ENCODE peak calls at places on chromosomes 13 and 19, in eight cellular contexts. O, G, U, L, E, Y, S and H are unnamed samples.

GRCh38 chr13:75365724-75366173 is 116.2 kb downstream of the TBC1D4 start:
- DNase-seq in E (peak; percentile 69), L (peak; percentile 17), G (no peak), O (no peak), Y (peak; percentile 72), S (no peak), U (peak; percentile 46), H (no peak)

GRCh38 chr19:12365094-12365371 is 450 bp downstream of the ZNF442 start:
- DNase-seq in G (peak; percentile 46), U (peak; percentile 42), E (peak; percentile 26), O (no peak), S (no peak), Y (peak; percentile 24), L (no peak), H (no peak)

GRCh38 chr13:21913010-21913409 is 242.1 kb downstream of the FGF9 start:
- DNase-seq in G (no peak), U (no peak), E (no peak), Y (no peak), S (no peak), L (no peak), O (no peak), H (no peak)

GRCh38 chr13:59677966-59678814 is 485.5 kb downstream of the DIAPH3 start:
- DNase-seq in E (peak; percentile 57), O (no peak), G (peak; percentile 33), Y (peak; percentile 87), U (peak; percentile 82), S (no peak), L (peak; percentile 22), H (no peak)

GRCh38 chr13:102401755-102402154 is at the start of gene FGF14:
- DNase-seq in Y (no peak), O (no peak), L (no peak), S (no peak), U (no peak), G (no peak), E (no peak), H (no peak)

GRCh38 chr13:106033634-106034033 is 501.8 kb downstream of the EFNB2 start:
- DNase-seq in L (no peak), E (peak; percentile 85), S (no peak), G (no peak), Y (peak; percentile 89), O (no peak), U (peak; percentile 81), H (no peak)

GRCh38 chr19:3576696-3577443 is 4.1 kb downstream of the HMG20B start:
- DNase-seq in E (peak; percentile 70), L (no peak), G (peak; percentile 89), S (no peak), Y (peak; percentile 69), U (peak; percentile 79), O (peak; percentile 62), H (no peak)

GRCh38 chr13:94114166-94114565 is 365.3 kb downstream of the DCT start:
- DNase-seq in U (no peak), L (no peak), S (no peak), E (no peak), G (no peak), O (no peak), Y (no peak), H (no peak)

GRCh38 chr13:91572944-91573535 is 174.6 kb downstream of the GPC5 start:
- DNase-seq in L (no peak), Y (no peak), O (no peak), E (no peak), S (no peak), G (no peak), U (no peak), H (no peak)

GRCh38 chr19:5032101-5032967 is 63.4 kb downstream of the KDM4B start:
- DNase-seq in G (no peak), L (no peak), O (peak; percentile 54), E (no peak), S (no peak), U (no peak), Y (no peak), H (no peak)

GRCh38 chr13:77031869-77032268 is 4.9 kb upstream of the FBXL3 start:
- DNase-seq in Y (no peak), E (no peak), L (no peak), G (no peak), O (no peak), U (no peak), S (no peak), H (no peak)

GRCh38 chr13:80361883-80362327 is 21.0 kb upstream of the SPRY2 start:
- DNase-seq in Y (no peak), O (no peak), E (no peak), L (peak; percentile 6), U (no peak), G (no peak), S (no peak), H (no peak)

GRCh38 chr19:29442094-29442493 is 83.7 kb upstream of the VSTM2B start:
- DNase-seq in O (no peak), U (no peak), L (no peak), Y (no peak), S (no peak), E (no peak), G (no peak), H (no peak)

GRCh38 chr13:49444517-49445395 is 682 bp downstream of the SETDB2 start:
- DNase-seq in L (peak; percentile 86), U (peak; percentile 63), S (no peak), E (peak; percentile 88), G (no peak), Y (peak; percentile 67), O (no peak), H (no peak)

GRCh38 chr13:51937320-51938290 is 73.6 kb downstream of the ATP7B start:
- DNase-seq in G (no peak), O (no peak), Y (no peak), U (no peak), S (no peak), E (no peak), L (no peak), H (no peak)

DNA sequence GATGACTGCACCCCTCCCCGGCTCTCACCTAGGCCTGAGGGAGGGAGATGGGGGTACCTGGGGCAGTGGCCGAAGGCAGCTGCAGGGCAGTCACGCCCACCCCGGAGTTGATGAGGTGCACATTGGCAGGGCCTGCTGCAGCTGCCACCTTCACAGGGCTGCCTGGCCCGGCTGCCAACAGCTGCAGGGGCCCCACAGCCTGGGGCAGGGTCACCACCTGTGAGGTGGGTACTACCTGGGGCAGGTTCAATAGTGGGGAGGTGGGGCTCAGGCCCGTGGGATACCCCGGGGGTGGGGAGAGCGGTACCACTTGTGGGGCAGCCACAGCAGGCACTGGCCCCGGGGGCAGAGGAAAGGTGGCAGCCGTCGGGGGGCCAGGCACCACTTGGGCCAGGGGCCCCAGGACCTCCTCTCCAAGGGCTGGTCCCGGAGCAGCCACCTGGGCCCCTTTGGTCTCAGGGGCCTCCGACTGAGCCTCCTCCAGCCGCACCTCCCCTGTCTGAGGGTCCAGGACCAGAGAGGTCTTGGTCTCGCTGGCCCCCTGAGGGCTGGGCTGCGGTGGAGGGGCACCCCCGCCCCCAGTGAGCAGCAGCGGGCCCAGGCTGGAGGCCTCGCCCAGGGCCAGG is 2.6 kb downstream of the SIX5 start:
- DNase-seq in G (no peak), L (no peak), O (no peak), E (no peak), S (no peak), Y (no peak), U (no peak), H (no peak)
- H3K4me3 ChIP-seq in G (no peak overlapping the region), L (no peak overlapping the region), O (peak overlapping the region; percentile 85), E (peak overlapping the region; percentile 91), S (peak overlapping the region; percentile 98), Y (peak overlapping the region; percentile 84), U (peak overlapping the region; percentile 79), H (peak overlapping the region; percentile 78)

DNA sequence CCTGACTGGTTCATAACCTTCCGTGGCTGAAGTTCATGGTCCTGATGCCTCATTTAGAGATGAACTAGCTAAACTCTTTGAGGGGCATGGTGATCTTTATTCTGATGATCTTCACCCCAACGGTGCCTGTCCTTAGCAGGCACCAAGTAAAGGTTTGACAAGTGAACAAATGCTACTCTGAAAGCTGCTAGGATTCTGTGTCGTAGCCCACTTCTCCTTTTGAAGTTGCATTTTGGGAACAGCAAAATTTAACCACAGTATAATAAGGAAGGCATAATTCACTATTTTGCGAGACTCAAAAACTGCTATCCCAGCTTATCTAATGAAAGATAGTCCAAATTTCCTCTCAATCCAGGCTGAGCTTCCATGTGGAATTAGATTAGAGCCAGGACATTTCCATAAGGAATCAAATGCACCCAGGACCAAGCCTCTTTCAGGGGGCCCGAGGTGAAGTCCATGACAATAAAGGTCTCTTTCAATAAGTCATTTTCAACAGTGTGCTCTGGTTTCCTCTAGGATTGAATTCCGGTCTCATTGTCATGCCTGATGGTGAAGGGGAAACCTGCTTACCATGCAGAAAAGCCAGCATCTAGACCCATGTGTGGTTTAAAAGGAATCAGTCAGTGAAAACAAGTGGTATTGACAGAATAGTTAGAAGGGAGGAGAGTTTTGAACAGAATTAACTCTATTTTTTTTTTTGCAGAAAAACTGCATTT is 23.1 kb downstream of the SIAH3 start:
- DNase-seq in O (no peak), S (no peak), E (no peak), L (no peak), U (no peak), Y (no peak), G (no peak), H (no peak)
- H3K4me3 ChIP-seq in O (no peak overlapping the region), S (no peak overlapping the region), E (no peak overlapping the region), L (no peak overlapping the region), U (no peak overlapping the region), Y (no peak overlapping the region), G (no peak overlapping the region), H (no peak overlapping the region)

DNA sequence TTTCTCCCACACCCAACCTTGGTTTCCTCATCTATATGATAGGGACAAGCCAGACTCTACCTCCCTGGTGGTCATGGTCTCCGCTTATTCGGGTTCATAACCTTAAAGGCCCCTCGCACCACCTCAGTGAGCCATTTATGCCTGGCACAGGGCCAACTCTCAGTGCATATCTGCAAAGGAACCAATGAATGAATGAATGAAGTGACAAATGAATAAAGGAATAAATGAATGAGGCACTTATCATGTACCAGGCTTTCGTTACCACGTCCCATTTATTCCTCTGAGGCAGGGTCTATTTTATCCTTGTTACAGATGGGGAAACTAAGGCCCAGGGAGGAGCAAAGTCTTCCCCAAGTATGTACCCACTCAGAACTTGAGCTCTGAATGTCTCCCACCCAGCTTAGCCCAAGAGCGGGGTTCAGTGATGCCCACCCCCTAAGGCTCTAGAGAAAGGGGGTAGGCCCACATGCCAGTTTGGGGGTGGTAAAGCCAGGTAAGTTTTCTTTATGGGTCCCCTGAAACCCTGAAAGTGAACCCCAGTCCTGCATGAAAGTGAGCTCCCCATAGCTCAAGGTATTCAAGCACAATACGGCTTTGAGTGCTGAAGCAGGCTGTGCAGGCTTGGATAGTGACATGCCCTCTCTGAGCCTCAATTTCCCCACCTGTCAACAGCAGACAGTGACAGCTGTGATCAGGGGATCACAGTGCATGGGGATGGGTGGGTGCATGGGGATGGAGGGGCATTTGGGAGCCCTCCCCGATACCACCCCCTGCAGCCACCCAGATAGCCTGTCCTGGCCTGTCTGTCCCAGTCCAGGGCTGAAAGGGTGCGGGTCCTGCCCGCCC is 490 bp upstream of the SLC5A5 start:
- DNase-seq in Y (no peak), E (no peak), O (no peak), S (no peak), L (no peak), G (no peak), U (no peak), H (no peak)
- H3K4me3 ChIP-seq in Y (no peak overlapping the region), E (no peak overlapping the region), O (no peak overlapping the region), S (no peak overlapping the region), L (no peak overlapping the region), G (no peak overlapping the region), U (no peak overlapping the region), H (no peak overlapping the region)

DNA sequence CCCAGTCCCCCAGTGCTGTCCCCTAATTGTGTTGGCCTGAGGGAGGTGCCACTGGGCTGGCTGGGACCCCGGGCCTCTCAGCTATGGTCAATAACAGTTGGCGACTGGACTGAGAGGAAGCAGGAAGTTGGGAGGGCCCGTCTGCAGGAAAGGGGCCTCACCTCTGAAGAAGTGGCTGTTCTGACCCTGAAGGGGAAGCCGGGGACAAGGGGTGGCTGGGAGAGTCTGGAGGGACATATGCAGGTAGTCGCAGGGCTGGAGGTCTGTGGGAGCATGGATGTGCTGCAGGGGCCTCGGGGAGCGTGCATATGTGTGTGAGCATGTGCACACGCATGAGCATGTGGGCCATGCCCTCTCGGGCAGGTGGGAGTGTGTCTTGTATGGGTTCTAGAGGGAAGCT is 5.9 kb downstream of the PKN1 start:
- DNase-seq in G (no peak), L (no peak), S (no peak), O (no peak), Y (no peak), U (no peak), E (no peak), H (no peak)
- H3K4me3 ChIP-seq in G (no peak overlapping the region), L (no peak overlapping the region), S (no peak overlapping the region), O (no peak overlapping the region), Y (no peak overlapping the region), U (no peak overlapping the region), E (no peak overlapping the region), H (no peak overlapping the region)